ENCODE peak calls at places on chromosomes 13 and 19, in six cellular contexts. F is naive thymus-derived CD4-positive, alpha-beta T cell; V is naive thymus-derived CD8-positive, alpha-beta T cell; K is fibroblast of the conjunctiva; Y is Ammon's horn; S is nephron progenitor cell. Q is an unnamed sample.

GRCh38 chr13:46211521-46212351 is at the start of gene LRRC63:
- DNase-seq in F (peak; percentile 69), V (peak; percentile 88), K (peak; percentile 26), Y (peak; percentile 93), S (peak; percentile 86), Q (no peak)

GRCh38 chr13:113066142-113066455 is 39.5 kb upstream of the F7 start:
- DNase-seq in F (no peak), V (peak; percentile 44), K (no peak), Y (no peak), S (no peak), Q (no peak)

GRCh38 chr19:46970815-46971214 is 48.8 kb upstream of the NPAS1 start:
- DNase-seq in F (no peak), V (no peak), K (no peak), Y (no peak), S (no peak), Q (peak; percentile 48)

GRCh38 chr13:62110079-62110478 is 694.4 kb upstream of the PCDH20 start:
- DNase-seq in F (no peak), V (no peak), K (no peak), Y (no peak), S (no peak), Q (no peak)

GRCh38 chr13:26628706-26629105 is 71.2 kb downstream of the WASF3 start:
- DNase-seq in F (no peak), V (no peak), K (peak; percentile 23), Y (peak; percentile 52), S (no peak), Q (no peak)

GRCh38 chr19:51809787-51810186 is 14.8 kb downstream of the FPR3 start:
- DNase-seq in F (no peak), V (no peak), K (no peak), Y (no peak), S (no peak), Q (no peak)

GRCh38 chr19:1076951-1077350 is 10.0 kb downstream of the ARHGAP45 start:
- DNase-seq in F (peak; percentile 96), V (peak; percentile 99), K (no peak), Y (peak; percentile 62), S (no peak), Q (no peak)

GRCh38 chr13:109655611-109656010 is 130.8 kb downstream of the IRS2 start:
- DNase-seq in F (no peak), V (no peak), K (no peak), Y (no peak), S (no peak), Q (no peak)

GRCh38 chr13:23754506-23754905 is 134.7 kb downstream of the MIPEP start:
- DNase-seq in F (no peak), V (no peak), K (no peak), Y (no peak), S (no peak), Q (no peak)

GRCh38 chr13:35979378-35979911 is 151.7 kb downstream of the DCLK1 start:
- DNase-seq in F (no peak), V (no peak), K (peak; percentile 96), Y (peak; percentile 65), S (no peak), Q (no peak)

GRCh38 chr19:11861301-11861700 is 12.8 kb downstream of the ZNF439 start:
- DNase-seq in F (no peak), V (no peak), K (no peak), Y (no peak), S (no peak), Q (no peak)

GRCh38 chr19:1324792-1325567 is 39.3 kb downstream of the EFNA2 start:
- DNase-seq in F (no peak), V (no peak), K (peak; percentile 77), Y (peak; percentile 53), S (no peak), Q (peak; percentile 19)

GRCh38 chr13:25286308-25286968 is 850 bp downstream of the MTMR6 start:
- DNase-seq in F (peak; percentile 61), V (peak; percentile 72), K (no peak), Y (peak; percentile 60), S (peak; percentile 19), Q (no peak)

GRCh38 chr19:7360393-7360984 is 11.8 kb downstream of the ARHGEF18 start:
- DNase-seq in F (no peak), V (no peak), K (no peak), Y (no peak), S (no peak), Q (no peak)

GRCh38 chr13:38265135-38265497 is 84.5 kb upstream of the UFM1 start:
- DNase-seq in F (no peak), V (no peak), K (no peak), Y (no peak), S (no peak), Q (no peak)

GRCh38 chr13:112779856-112780604 is 90.2 kb downstream of the ATP11A start:
- DNase-seq in F (no peak), V (no peak), K (no peak), Y (no peak), S (no peak), Q (no peak)

GRCh38 chr19:5534787-5535586 is 32.8 kb downstream of the TINCR start:
- DNase-seq in F (no peak), V (no peak), K (no peak), Y (no peak), S (peak; percentile 46), Q (peak; percentile 77)

GRCh38 chr13:36096411-36097184 is 34.6 kb downstream of the DCLK1 start:
- DNase-seq in F (no peak), V (no peak), K (peak; percentile 18), Y (no peak), S (no peak), Q (no peak)

GRCh38 chr19:33616346-33616745 is 5.4 kb upstream of the CHST8 start:
- DNase-seq in F (no peak), V (no peak), K (no peak), Y (no peak), S (no peak), Q (no peak)

GRCh38 chr13:94617389-94618000 is 15.8 kb downstream of the GPR180 start:
- DNase-seq in F (peak; percentile 30), V (no peak), K (no peak), Y (peak; percentile 38), S (no peak), Q (no peak)

GRCh38 chr13:59861676-59862075 is 302.1 kb downstream of the DIAPH3 start:
- DNase-seq in F (no peak), V (no peak), K (no peak), Y (no peak), S (no peak), Q (no peak)

GRCh38 chr13:40383132-40383531 is 283.3 kb downstream of the FOXO1 start:
- DNase-seq in F (no peak), V (no peak), K (no peak), Y (no peak), S (no peak), Q (no peak)

GRCh38 chr13:106232680-106233079 is 302.8 kb downstream of the EFNB2 start:
- DNase-seq in F (no peak), V (no peak), K (no peak), Y (peak; percentile 49), S (no peak), Q (no peak)

GRCh38 chr19:21491161-21491560 is 14.2 kb upstream of the ZNF429 start:
- DNase-seq in F (no peak), V (no peak), K (no peak), Y (no peak), S (no peak), Q (no peak)